ENCODE peak calls at places on chromosomes 7 and 10, in five cellular contexts. O is activated T-cell treated with anti-CD3 and anti-CD28 coated beads for 1 hour; I is lung microvascular endothelial cell; Z is head of caudate nucleus; Y is stimulated activated CD8-positive, alpha-beta memory T cell treated with anti-CD3 and anti-CD28 coated beads, Interleukin-2, amount 100 ng/mL, for 1 hour. E is an unnamed sample.

GRCh38 chr7:63024446-63024845 is 974.2 kb upstream of the ZNF722 start:
- DNase-seq in O (no peak), I (no peak), Z (no peak), Y (no peak), E (no peak)

GRCh38 chr7:96654630-96655188 is 54.9 kb downstream of the SEM1 start:
- DNase-seq in O (no peak), I (no peak), Z (no peak), Y (no peak), E (no peak)

GRCh38 chr10:117884592-117884991 is 162.1 kb downstream of the RAB11FIP2 start:
- DNase-seq in O (no peak), I (no peak), Z (no peak), Y (no peak), E (no peak)

GRCh38 chr7:141012044-141012685 is 2.6 kb downstream of the MRPS33 start:
- DNase-seq in O (peak), I (peak), Z (peak), Y (peak), E (peak)

GRCh38 chr7:28078036-28078901 is 102.3 kb downstream of the JAZF1 start:
- DNase-seq in O (peak), I (peak), Z (peak), Y (no peak), E (peak)

GRCh38 chr10:133261726-133262325 is 14.8 kb downstream of the ADAM8 start:
- DNase-seq in O (peak), I (peak), Z (peak), Y (peak), E (peak)

GRCh38 chr7:89091550-89091949 is 296.0 kb upstream of the TEX47 start:
- DNase-seq in O (no peak), I (no peak), Z (no peak), Y (no peak), E (no peak)

GRCh38 chr10:84352251-84352842 is 24.0 kb downstream of the CCSER2 start:
- DNase-seq in O (peak), I (peak), Z (peak), Y (no peak), E (peak)

GRCh38 chr10:58048936-58049335 is 218.8 kb downstream of the IPMK start:
- DNase-seq in O (no peak), I (no peak), Z (no peak), Y (no peak), E (no peak)

GRCh38 chr10:12547301-12547771 is 198.0 kb downstream of the CAMK1D start:
- DNase-seq in O (no peak), I (no peak), Z (no peak), Y (no peak), E (no peak)

GRCh38 chr7:129665013-129665401 is 53.5 kb downstream of the NRF1 start:
- DNase-seq in O (no peak), I (no peak), Z (no peak), Y (no peak), E (peak)

GRCh38 chr7:150941983-150942590 is 36.0 kb downstream of the KCNH2 start:
- DNase-seq in O (peak), I (no peak), Z (peak), Y (no peak), E (no peak)

GRCh38 chr7:18230271-18230670 is 202.6 kb upstream of the PRPS1L1 start:
- DNase-seq in O (no peak), I (no peak), Z (no peak), Y (no peak), E (no peak)

GRCh38 chr10:30819306-30820190 is 190.0 kb upstream of the LYZL2 start:
- DNase-seq in O (no peak), I (no peak), Z (no peak), Y (no peak), E (no peak)

GRCh38 chr10:13271552-13272163 is 28.2 kb downstream of the PHYH start:
- DNase-seq in O (peak), I (peak), Z (peak), Y (peak), E (no peak)

GRCh38 chr10:28274475-28274874 is 28.4 kb downstream of the MPP7 start:
- DNase-seq in O (no peak), I (no peak), Z (no peak), Y (no peak), E (no peak)

GRCh38 chr7:116528008-116528789 is 3.4 kb downstream of the CAV1 start:
- DNase-seq in O (no peak), I (peak), Z (no peak), Y (no peak), E (no peak)

GRCh38 chr7:56199639-56200038 is 83.4 kb upstream of the NUPR2 start:
- DNase-seq in O (no peak), I (no peak), Z (no peak), Y (no peak), E (no peak)

GRCh38 chr7:135330088-135330487 is 96.5 kb downstream of the STRA8 start:
- DNase-seq in O (no peak), I (no peak), Z (no peak), Y (no peak), E (no peak)

GRCh38 chr10:43380610-43381222 is 9.3 kb downstream of the FXYD4 start:
- DNase-seq in O (no peak), I (no peak), Z (no peak), Y (no peak), E (no peak)

GRCh38 chr10:49272251-49273081 is 26.5 kb upstream of the C10orf71 start:
- DNase-seq in O (no peak), I (no peak), Z (no peak), Y (no peak), E (no peak)

GRCh38 chr7:55554055-55554454 is 18.2 kb downstream of the VOPP1 start:
- DNase-seq in O (no peak), I (no peak), Z (no peak), Y (no peak), E (no peak)

GRCh38 chr10:127310932-127311331 is 114.5 kb upstream of the INSYN2A start:
- DNase-seq in O (no peak), I (no peak), Z (no peak), Y (no peak), E (no peak)

GRCh38 chr10:25177754-25178135 is 2.9 kb downstream of the GPR158 start:
- DNase-seq in O (no peak), I (no peak), Z (no peak), Y (no peak), E (no peak)

GRCh38 chr10:111098679-111099437 is 22.0 kb downstream of the ADRA2A start:
- DNase-seq in O (no peak), I (peak), Z (no peak), Y (no peak), E (no peak)

E was measured in posterior cingulate gyrus.